ENCODE peak calls at places on chromosomes 4 and X, in ten cellular contexts. V, D, L, I, N, Z, P, E, U and C are unnamed samples.
A peak's percentile ranks its signal among the peaks of the same experiment; 100 is the strongest.

GRCh38 chr4:130468340-130468739 is 1372.4 kb downstream of the C4orf33 start:
- DNase-seq in V (no peak), D (no peak), L (peak; percentile 2), I (no peak), N (no peak), Z (no peak), P (no peak), E (no peak), U (no peak), C (no peak)

GRCh38 chrX:53188763-53189162 is 36.2 kb downstream of the KDM5C start:
- DNase-seq in V (no peak), D (no peak), L (no peak), I (no peak), N (no peak), Z (no peak), P (no peak), E (no peak), U (no peak), C (no peak)

GRCh38 chr4:116561717-116562116 is 523.7 kb downstream of the TRAM1L1 start:
- DNase-seq in V (no peak), D (no peak), L (no peak), I (no peak), N (no peak), Z (no peak), P (no peak), E (no peak), U (no peak), C (no peak)

GRCh38 chr4:48654015-48654664 is 125.9 kb downstream of the FRYL start:
- DNase-seq in V (no peak), D (no peak), L (no peak), I (no peak), N (no peak), Z (no peak), P (no peak), E (no peak), U (no peak), C (no peak)

GRCh38 chrX:109874548-109874947 is 128.4 kb upstream of the TMEM164 start:
- DNase-seq in V (no peak), D (no peak), L (no peak), I (no peak), N (no peak), Z (no peak), P (no peak), E (no peak), U (no peak), C (no peak)

GRCh38 chr4:134337584-134337983 is 136.0 kb upstream of the PABPC4L start:
- DNase-seq in V (no peak), D (no peak), L (no peak), I (no peak), N (no peak), Z (no peak), P (no peak), E (no peak), U (no peak), C (no peak)

GRCh38 chr4:72857216-72857615 is 212.3 kb downstream of the COX18 start:
- DNase-seq in V (no peak), D (no peak), L (no peak), I (no peak), N (no peak), Z (no peak), P (no peak), E (no peak), U (no peak), C (no peak)

GRCh38 chr4:119823891-119824290 is 195.3 kb upstream of the PDE5A start:
- DNase-seq in V (no peak), D (no peak), L (no peak), I (no peak), N (no peak), Z (no peak), P (no peak), E (no peak), U (no peak), C (no peak)

GRCh38 chr4:90950385-90950841 is 823.2 kb downstream of the CCSER1 start:
- DNase-seq in V (no peak), D (no peak), L (peak; percentile 9), I (no peak), N (no peak), Z (no peak), P (no peak), E (no peak), U (no peak), C (no peak)

GRCh38 chr4:171875291-171875690 is 62.1 kb downstream of the GALNTL6 start:
- DNase-seq in V (no peak), D (no peak), L (no peak), I (no peak), N (no peak), Z (no peak), P (no peak), E (no peak), U (peak; percentile 29), C (no peak)

GRCh38 chrX:41389311-41389888 is 55.4 kb downstream of the DDX3X start:
- DNase-seq in V (no peak), D (no peak), L (no peak), I (no peak), N (no peak), Z (no peak), P (no peak), E (no peak), U (no peak), C (no peak)

GRCh38 chrX:103254171-103254824 is 657 bp downstream of the TCEAL8 start:
- DNase-seq in V (no peak), D (peak; percentile 81), L (peak; percentile 90), I (peak; percentile 24), N (no peak), Z (peak; percentile 56), P (no peak), E (peak; percentile 50), U (peak; percentile 95), C (peak; percentile 71)

GRCh38 chr4:138751290-138751689 is 264.3 kb upstream of the NOCT start:
- DNase-seq in V (no peak), D (no peak), L (no peak), I (no peak), N (no peak), Z (no peak), P (no peak), E (no peak), U (no peak), C (no peak)

GRCh38 chr4:94621491-94622080 is 136.2 kb upstream of the BMPR1B start:
- DNase-seq in V (no peak), D (no peak), L (peak; percentile 53), I (no peak), N (no peak), Z (peak; percentile 27), P (no peak), E (peak; percentile 9), U (peak; percentile 62), C (peak; percentile 36)

GRCh38 chr4:92387459-92388069 is 83.8 kb downstream of the GRID2 start:
- DNase-seq in V (no peak), D (no peak), L (peak; percentile 70), I (no peak), N (no peak), Z (peak; percentile 7), P (no peak), E (no peak), U (peak; percentile 86), C (peak; percentile 8)

GRCh38 chrX:13937370-13938052 is 92.2 kb downstream of the GEMIN8 start:
- DNase-seq in V (no peak), D (no peak), L (peak; percentile 69), I (no peak), N (no peak), Z (no peak), P (no peak), E (no peak), U (no peak), C (no peak)

DNA sequence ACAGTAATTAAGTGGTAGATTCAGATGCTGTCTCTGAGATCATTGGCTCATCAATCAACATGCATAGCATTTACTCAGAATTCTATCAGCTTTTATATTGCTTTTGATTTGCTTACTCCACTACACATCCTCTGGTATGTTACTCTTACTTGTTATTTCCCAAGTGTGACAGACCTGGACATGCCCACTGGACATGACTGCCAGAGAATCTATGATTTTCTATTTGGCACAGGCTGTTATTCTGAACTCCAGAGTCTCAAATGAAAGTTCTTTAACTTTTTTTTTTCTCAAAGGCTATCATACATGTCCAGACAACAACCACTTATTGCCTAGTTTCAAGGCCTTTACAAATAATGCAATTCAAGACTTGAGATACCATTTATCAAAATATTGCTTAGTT is 116.1 kb upstream of the ARHGAP24 start:
- DNase-seq in V (no peak), D (no peak), L (no peak), I (no peak), N (no peak), Z (no peak), P (no peak), E (no peak), U (no peak), C (no peak)
- TF ChIP-seq CTCF in V (no peak), D (no peak), L (no peak), I (no peak), N (no peak), Z (no peak), P (no peak), E (no peak), U (no peak), C (no peak)

GRCh38 chr4:37383579-37384229 is 139.2 kb downstream of the NWD2 start:
- DNase-seq in V (no peak), D (no peak), L (peak; percentile 73), I (no peak), N (no peak), Z (peak; percentile 52), P (no peak), E (no peak), U (peak; percentile 84), C (peak; percentile 37)
- TF ChIP-seq CTCF in V (peak; percentile 23), D (peak; percentile 53), L (peak; percentile 70), I (no peak), N (no peak), Z (peak; percentile 77), P (peak; percentile 47), E (peak; percentile 69), U (peak; percentile 72), C (peak; percentile 66)

DNA sequence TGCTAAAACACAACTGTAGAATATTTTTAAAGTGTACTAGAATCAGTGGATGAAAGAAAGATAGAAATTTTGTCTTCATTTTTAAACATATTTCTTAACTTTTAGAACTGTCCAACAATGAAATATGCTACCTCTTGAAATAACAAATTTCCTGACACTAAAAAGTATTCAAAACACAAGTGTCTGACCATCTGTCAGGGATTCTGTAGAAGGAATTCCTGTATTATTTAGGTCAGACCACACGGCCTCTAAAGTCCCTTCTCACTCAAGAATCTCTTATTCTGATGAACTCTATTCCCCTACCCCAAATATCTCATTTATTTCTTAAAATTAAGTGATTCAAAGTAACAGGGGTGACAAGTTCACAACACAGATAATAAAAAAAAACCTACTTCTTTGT is 99.1 kb downstream of the MAML3 start:
- DNase-seq in V (no peak), D (no peak), L (no peak), I (no peak), N (no peak), Z (no peak), P (no peak), E (no peak), U (no peak), C (no peak)
- TF ChIP-seq CTCF in V (no peak), D (no peak), L (no peak), I (no peak), N (no peak), Z (no peak), P (no peak), E (no peak), U (no peak), C (no peak)

DNA sequence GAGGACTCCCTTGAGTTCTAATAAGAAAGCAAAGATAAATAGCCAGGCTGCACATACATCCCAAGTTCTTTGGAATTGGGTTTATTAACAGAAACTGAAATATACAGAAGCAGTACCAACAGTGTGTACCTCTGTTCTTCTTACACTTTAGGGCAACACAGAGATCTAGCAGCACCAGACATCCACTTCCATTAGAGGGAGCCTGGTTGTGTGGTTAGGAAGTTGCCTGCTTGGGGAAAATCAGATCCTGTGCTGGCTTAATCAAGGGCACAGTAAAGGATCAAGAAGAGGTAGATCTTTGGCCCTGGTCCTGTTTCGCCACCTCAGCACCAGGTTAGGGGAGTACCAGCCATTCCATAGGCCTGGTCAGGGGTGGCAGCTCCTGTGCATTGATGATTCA is 231.1 kb upstream of the ARHGAP24 start:
- DNase-seq in V (no peak), D (no peak), L (peak; percentile 5), I (no peak), N (no peak), Z (no peak), P (no peak), E (no peak), U (peak; percentile 62), C (no peak)
- TF ChIP-seq CTCF in V (no peak), D (no peak), L (no peak), I (no peak), N (no peak), Z (no peak), P (no peak), E (no peak), U (peak; percentile 52), C (no peak)